ENCODE peak calls at places on chromosome 3, in eight cellular contexts. P, G, K, I, D, O, C and T are unnamed samples.
A peak's percentile ranks its signal among the peaks of the same experiment; 100 is the strongest.

GRCh38 chr3:186239321-186239720 is 122.7 kb downstream of the DGKG start:
- DNase-seq in K (peak; percentile 57), C (no peak), I (no peak), G (no peak), P (no peak), D (peak; percentile 46), O (no peak), T (no peak)

GRCh38 chr3:105967117-105967516 is 98.3 kb upstream of the CBLB start:
- DNase-seq in D (no peak), P (no peak), I (no peak), K (no peak), C (no peak), G (no peak), O (peak; percentile 11), T (no peak)

GRCh38 chr3:109098245-109098644 is 19.7 kb downstream of the MORC1 start:
- DNase-seq in P (peak; percentile 20), D (no peak), I (no peak), C (no peak), G (no peak), O (no peak), K (peak; percentile 20), T (no peak)

GRCh38 chr3:191268737-191269136 is 60.5 kb upstream of the CCDC50 start:
- DNase-seq in D (no peak), C (no peak), O (no peak), G (no peak), P (no peak), I (no peak), K (no peak), T (no peak)

GRCh38 chr3:19954676-19955075 is 7.8 kb downstream of the RAB5A start:
- DNase-seq in I (no peak), K (no peak), D (no peak), P (no peak), G (no peak), C (no peak), O (no peak), T (no peak)

GRCh38 chr3:52458770-52459540 is 3.6 kb downstream of the NISCH start:
- DNase-seq in G (no peak), P (no peak), C (no peak), O (no peak), D (no peak), I (no peak), K (no peak), T (no peak)

GRCh38 chr3:159186581-159186980 is 384.7 kb downstream of the MFSD1 start:
- DNase-seq in D (no peak), G (no peak), C (no peak), O (no peak), I (no peak), P (no peak), K (no peak), T (no peak)

GRCh38 chr3:194276768-194277546 is 74.2 kb downstream of the CPN2 start:
- DNase-seq in K (no peak), P (peak; percentile 35), G (no peak), C (no peak), D (no peak), I (peak; percentile 73), O (no peak), T (no peak)

GRCh38 chr3:170908235-170909116 is at the start of gene EIF5A2:
- DNase-seq in O (peak; percentile 86), C (peak; percentile 90), G (peak; percentile 89), K (peak; percentile 93), P (peak; percentile 84), I (peak; percentile 95), D (peak; percentile 91), T (peak; percentile 93)

GRCh38 chr3:17775073-17775472 is 32.6 kb upstream of the TBC1D5 start:
- DNase-seq in O (no peak), I (no peak), G (no peak), C (no peak), K (no peak), P (no peak), D (no peak), T (no peak)

GRCh38 chr3:52798978-52799476 is 4.4 kb downstream of the ITIH3 start:
- DNase-seq in K (peak; percentile 63), C (no peak), P (peak; percentile 21), I (no peak), O (no peak), G (no peak), D (no peak), T (no peak)

GRCh38 chr3:15629860-15630597 is 28.5 kb downstream of the BTD start:
- DNase-seq in D (peak; percentile 95), G (peak; percentile 55), C (peak; percentile 8), I (peak; percentile 65), O (peak; percentile 86), P (peak; percentile 26), K (peak; percentile 96), T (no peak)